ENCODE peak calls at places on chromosomes 2 and 18, in six cellular contexts. X is transverse colon, R is suprapubic skin, Z is sigmoid colon, T is stomach, E is HCT116. K is an unnamed sample.
A peak's percentile ranks its signal among the peaks of the same experiment; 100 is the strongest.

GRCh38 chr2:171400395-171400794 is 33.4 kb downstream of the METTL8 start:
- DNase-seq in X (no peak), Z (no peak), R (no peak), E (no peak), T (no peak), K (no peak)

GRCh38 chr18:73511751-73512525 is 635.7 kb downstream of the FBXO15 start:
- DNase-seq in R (no peak), Z (no peak), T (no peak), E (no peak), X (no peak), K (no peak)

GRCh38 chr2:96315400-96316071 is 9.6 kb upstream of the ITPRIPL1 start:
- DNase-seq in Z (no peak), T (no peak), E (no peak), X (peak; percentile 16), R (no peak), K (no peak)

GRCh38 chr18:70422061-70422965 is 133.5 kb downstream of the SOCS6 start:
- DNase-seq in E (peak; percentile 94), Z (peak; percentile 84), T (peak; percentile 80), X (peak; percentile 68), R (no peak), K (peak; percentile 34)

GRCh38 chr18:59685501-59685900 is 11.7 kb downstream of the CCBE1 start:
- DNase-seq in Z (peak; percentile 57), R (no peak), E (no peak), X (no peak), T (no peak), K (no peak)

GRCh38 chr2:23606968-23607367 is 222.0 kb downstream of the KLHL29 start:
- DNase-seq in Z (peak; percentile 27), R (no peak), X (no peak), T (no peak), E (no peak), K (no peak)

GRCh38 chr2:215670396-215670795 is 234.5 kb upstream of the FN1 start:
- DNase-seq in E (no peak), T (no peak), Z (no peak), X (no peak), R (no peak), K (no peak)

GRCh38 chr2:119174993-119175347 is 16.4 kb upstream of the C1QL2 start:
- DNase-seq in Z (no peak), X (no peak), T (no peak), R (no peak), E (no peak), K (no peak)

GRCh38 chr2:112626604-112627059 is 19.1 kb upstream of the SLC20A1 start:
- DNase-seq in T (peak; percentile 64), R (peak; percentile 77), E (no peak), Z (peak; percentile 73), X (peak; percentile 60), K (peak; percentile 34)

GRCh38 chr2:124286089-124286783 is 261.1 kb downstream of the CNTNAP5 start:
- DNase-seq in X (no peak), R (no peak), Z (no peak), T (no peak), E (no peak), K (no peak)

GRCh38 chr2:237677951-237678481 is 50.6 kb downstream of the LRRFIP1 start:
- DNase-seq in E (no peak), T (no peak), X (no peak), R (no peak), Z (peak; percentile 85), K (no peak)

GRCh38 chr2:196592912-196593881 is 46.3 kb upstream of the CCDC150 start:
- DNase-seq in R (no peak), X (no peak), Z (no peak), T (no peak), E (no peak), K (no peak)

GRCh38 chr2:27118525-27119329 is at the start of gene CGREF1:
- DNase-seq in X (peak; percentile 32), Z (no peak), R (no peak), T (peak; percentile 45), E (no peak), K (no peak)

GRCh38 chr2:239811806-239812560 is 213.2 kb downstream of the NDUFA10 start:
- DNase-seq in X (no peak), Z (peak; percentile 28), R (peak; percentile 53), E (no peak), T (no peak), K (no peak)

GRCh38 chr2:143110759-143111428 is 18.3 kb upstream of the ARHGAP15 start:
- DNase-seq in X (peak; percentile 60), E (peak; percentile 51), T (peak; percentile 64), Z (no peak), R (peak; percentile 77), K (peak; percentile 44)

GRCh38 chr2:228518-229278 is 35.1 kb downstream of the SH3YL1 start:
- DNase-seq in E (no peak), X (no peak), T (no peak), R (no peak), Z (no peak), K (no peak)

GRCh38 chr2:26555246-26556133 is 77.6 kb upstream of the OTOF start:
- DNase-seq in X (no peak), T (no peak), Z (peak; percentile 30), E (no peak), R (no peak), K (no peak)

GRCh38 chr2:204109681-204110080 is 173.1 kb downstream of the ICOS start:
- DNase-seq in E (no peak), T (no peak), R (no peak), Z (no peak), X (no peak), K (peak; percentile 41)

GRCh38 chr2:181949047-181949446 is 36.6 kb upstream of the PPP1R1C start:
- DNase-seq in E (peak; percentile 63), X (no peak), Z (no peak), T (no peak), R (no peak), K (no peak)

GRCh38 chr2:201116959-201117734 is 1.2 kb downstream of the CFLAR start:
- DNase-seq in R (peak; percentile 92), E (peak; percentile 59), X (peak; percentile 65), T (peak; percentile 70), Z (peak; percentile 90), K (peak; percentile 67)

GRCh38 chr2:137173514-137173913 is 408.2 kb downstream of the THSD7B start:
- DNase-seq in R (no peak), E (no peak), T (no peak), X (no peak), Z (no peak), K (no peak)

GRCh38 chr18:67519582-67519981 is 3.1 kb upstream of the DSEL start:
- DNase-seq in Z (no peak), E (no peak), X (no peak), R (no peak), T (no peak), K (no peak)

GRCh38 chr18:8750954-8751415 is 45.6 kb downstream of the MTCL1 start:
- DNase-seq in X (peak; percentile 35), T (no peak), E (no peak), Z (peak; percentile 92), R (no peak), K (no peak)

DNA sequence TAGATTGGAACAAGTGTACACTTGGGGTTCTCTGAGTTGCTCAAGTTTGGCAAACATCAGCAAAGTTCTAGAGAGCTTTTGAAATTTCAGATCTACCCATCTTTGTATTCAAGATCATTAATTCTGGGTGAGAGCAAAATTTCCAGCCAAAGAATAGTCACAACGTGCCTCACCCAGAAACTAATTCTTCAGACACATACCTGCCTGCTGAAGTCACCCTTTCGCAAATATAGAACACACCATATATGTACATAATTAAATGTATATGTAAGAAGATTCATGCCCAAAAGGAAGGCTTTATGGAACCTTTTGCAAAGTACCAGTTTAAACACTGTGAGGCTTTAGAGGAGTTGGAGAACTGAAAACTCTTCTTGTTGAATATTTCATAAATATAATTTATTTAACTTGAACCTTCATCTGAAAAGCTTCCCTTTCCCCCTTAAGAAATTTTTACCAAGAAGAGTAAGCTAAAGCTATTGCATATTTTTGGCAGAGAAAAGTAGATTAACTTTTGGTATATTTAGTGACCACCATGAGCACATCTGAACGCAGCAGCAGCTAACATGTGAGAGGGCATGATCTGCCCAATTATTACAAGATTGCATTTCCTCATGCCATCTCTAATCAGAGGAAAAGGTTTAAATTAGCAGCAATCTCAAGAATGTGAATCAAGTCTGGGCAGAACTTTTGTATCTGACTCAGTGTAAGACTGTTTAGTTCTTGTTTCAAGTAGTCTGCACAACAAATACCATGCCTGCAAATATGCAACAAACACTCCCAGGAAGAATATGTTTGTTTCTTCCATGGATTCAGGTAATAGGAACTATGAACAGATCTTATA is 8.2 kb downstream of the RND3 start:
- DNase-seq in E (no peak), R (no peak), Z (no peak), X (no peak), T (no peak), K (no peak)
- H3K4me3 ChIP-seq in E (no peak overlapping the region), R (no peak overlapping the region), Z (no peak overlapping the region), X (no peak overlapping the region), T (no peak overlapping the region), K (no peak overlapping the region)

GRCh38 chr2:84970956-84971798 is at the start of gene KCMF1:
- DNase-seq in E (no peak), X (peak; percentile 83), T (peak; percentile 78), R (peak; percentile 86), Z (peak; percentile 91), K (peak; percentile 74)
- TF ChIP-seq POLR2A in E (no peak), X (no peak), T (no peak), R (peak; percentile 37), Z (no peak), K (no peak)

GRCh38 chr2:172995323-172996244 is 80.1 kb upstream of the MAP3K20 start:
- DNase-seq in X (peak; percentile 15), T (no peak), E (no peak), R (no peak), Z (no peak), K (peak; percentile 36)

GRCh38 chr2:172993924-172994717 is 81.5 kb upstream of the MAP3K20 start:
- DNase-seq in X (no peak), T (no peak), R (no peak), E (no peak), Z (no peak), K (no peak)

GRCh38 chr2:172988728-172989127 is 86.9 kb upstream of the MAP3K20 start:
- DNase-seq in Z (no peak), T (no peak), R (no peak), X (no peak), E (no peak), K (no peak)

GRCh38 chr2:172986040-172986439 is 89.6 kb upstream of the MAP3K20 start:
- DNase-seq in R (no peak), E (no peak), T (no peak), Z (no peak), X (no peak), K (no peak)

DNA sequence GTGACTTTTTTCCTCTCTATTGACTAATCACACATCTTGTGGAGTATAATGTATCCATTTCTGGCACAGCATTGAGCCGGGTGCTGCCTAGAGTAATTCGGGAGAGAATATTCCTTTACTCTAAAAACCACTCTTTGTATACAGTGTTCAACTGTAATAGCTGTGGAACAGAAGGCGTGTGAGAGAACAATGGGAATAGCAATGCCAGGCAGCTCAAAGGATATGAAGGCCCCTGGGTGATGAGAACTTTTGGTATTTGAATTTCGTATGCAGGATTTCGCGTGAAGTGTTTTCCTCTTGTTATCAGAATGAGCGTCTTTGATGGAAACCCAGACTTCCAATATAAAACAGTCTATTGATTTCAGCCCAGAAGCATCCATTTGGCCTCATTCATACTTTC is 84.6 kb upstream of the MAP3K20 start:
- DNase-seq in R (no peak), Z (no peak), E (no peak), T (no peak), X (no peak), K (no peak)
- TF ChIP-seq POLR2AphosphoS5 in R (no peak), Z (no peak), E (no peak), T (no peak), X (no peak), K (no peak)

DNA sequence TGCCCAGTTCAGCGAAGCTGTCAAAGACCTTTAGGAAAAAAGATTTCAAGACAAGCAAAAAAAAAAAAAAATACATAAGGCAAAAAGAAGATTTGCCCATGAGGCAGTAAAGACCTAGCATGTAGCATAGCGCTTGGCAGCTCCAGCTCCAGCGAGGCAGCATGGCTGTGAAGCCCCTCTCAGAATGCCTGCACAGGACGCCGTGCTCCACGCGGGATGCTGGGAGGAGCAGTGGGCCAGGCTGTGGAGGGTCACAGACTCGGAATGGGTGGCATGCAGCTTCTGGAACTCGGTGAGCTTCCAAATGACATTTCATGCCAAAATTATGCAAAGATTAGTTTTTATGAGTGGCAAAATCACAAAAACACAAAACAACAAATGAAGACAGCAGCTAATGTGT is 267.3 kb downstream of the ZNF516 start:
- DNase-seq in Z (no peak), X (no peak), T (no peak), E (no peak), R (no peak), K (no peak)
- H3K4me3 ChIP-seq in Z (no peak overlapping the region), X (no peak overlapping the region), T (no peak overlapping the region), E (no peak overlapping the region), R (no peak overlapping the region), K (no peak overlapping the region)

K was measured in prostate gland.